ENCODE peak calls at places on chromosomes 6 and 20, in ten cellular contexts. L is NCI-H510A treated with DMSO at 0.1 percent for 48 hours; E is effector memory CD8-positive, alpha-beta T cell; P is kidney tubule cell; T is central memory CD4-positive, alpha-beta T cell; R is Daoy; Q is HT1080; B is HTR-8/SVneo; G is posterior vena cava; K is nephron progenitor cell. X is an unnamed sample.
A peak's percentile ranks its signal among the peaks of the same experiment; 100 is the strongest.

GRCh38 chr6:119280080-119280479 is 69.5 kb downstream of the MAN1A1 start:
- DNase-seq in E (no peak), T (no peak), G (no peak), L (no peak), K (no peak), R (no peak), P (no peak), Q (no peak), B (no peak), X (no peak)

GRCh38 chr6:90294989-90295853 is 1.4 kb downstream of the BACH2 start:
- DNase-seq in E (peak; percentile 71), G (peak; percentile 81), B (no peak), Q (peak; percentile 21), R (peak; percentile 45), P (peak; percentile 47), K (peak; percentile 57), T (peak; percentile 61), L (no peak), X (peak; percentile 28)

GRCh38 chr6:83097204-83097603 is 29.7 kb downstream of the DOP1A start:
- DNase-seq in T (no peak), G (no peak), K (no peak), L (no peak), B (no peak), R (no peak), E (no peak), Q (no peak), P (no peak), X (no peak)

GRCh38 chr6:79570129-79570801 is 33.0 kb upstream of the LCA5 start:
- DNase-seq in B (no peak), E (no peak), Q (peak; percentile 39), T (no peak), G (no peak), L (peak; percentile 38), K (no peak), R (peak; percentile 59), P (peak; percentile 76), X (peak; percentile 36)

GRCh38 chr6:134105903-134106302 is 53.5 kb upstream of the SLC2A12 start:
- DNase-seq in Q (no peak), E (no peak), L (peak; percentile 2), G (no peak), T (no peak), B (no peak), P (no peak), R (no peak), K (no peak), X (no peak)

GRCh38 chr6:53042112-53042511 is 23.1 kb upstream of the FBXO9 start:
- DNase-seq in T (no peak), L (no peak), K (no peak), Q (peak; percentile 90), P (peak; percentile 82), R (peak; percentile 85), B (peak; percentile 44), G (no peak), E (no peak), X (no peak)

GRCh38 chr6:161406633-161407032 is 132.8 kb upstream of the AGPAT4 start:
- DNase-seq in K (no peak), L (no peak), B (peak; percentile 42), P (peak; percentile 98), E (no peak), G (no peak), T (no peak), Q (peak; percentile 82), R (peak; percentile 87), X (no peak)

GRCh38 chr6:112665114-112665513 is 318.0 kb downstream of the RFPL4B start:
- DNase-seq in Q (no peak), P (no peak), G (no peak), B (no peak), T (no peak), E (no peak), R (no peak), K (no peak), L (no peak), X (no peak)

GRCh38 chr20:63105211-63106107 is 98.7 kb upstream of the BHLHE23 start:
- DNase-seq in P (no peak), B (no peak), K (no peak), G (peak; percentile 44), Q (no peak), R (no peak), T (no peak), L (no peak), E (no peak), X (no peak)

GRCh38 chr6:158023597-158023939 is 41.9 kb downstream of the SYNJ2 start:
- DNase-seq in R (no peak), P (no peak), K (no peak), L (no peak), G (no peak), T (no peak), E (no peak), B (no peak), Q (no peak), X (no peak)

GRCh38 chr6:90599151-90599550 is 12.3 kb upstream of the MAP3K7 start:
- DNase-seq in T (no peak), G (no peak), P (no peak), R (no peak), E (no peak), Q (no peak), L (no peak), K (no peak), B (no peak), X (no peak)

GRCh38 chr6:2890981-2891767 is 11.9 kb downstream of the SERPINB9 start:
- DNase-seq in L (no peak), B (no peak), P (no peak), E (no peak), Q (no peak), K (no peak), T (no peak), R (no peak), G (no peak), X (no peak)

GRCh38 chr6:135372758-135373157 is 124.8 kb downstream of the AHI1 start:
- DNase-seq in P (no peak), G (no peak), K (no peak), T (no peak), B (no peak), E (no peak), R (no peak), L (no peak), Q (peak; percentile 4), X (no peak)

GRCh38 chr6:137342607-137343186 is 123.5 kb upstream of the IFNGR1 start:
- DNase-seq in G (no peak), R (peak; percentile 19), Q (no peak), T (no peak), E (no peak), B (no peak), L (no peak), P (no peak), K (no peak), X (peak; percentile 8)

GRCh38 chr20:5119143-5119434 is 669 bp downstream of the PCNA start:
- DNase-seq in G (no peak), T (no peak), B (no peak), R (no peak), L (no peak), Q (no peak), P (no peak), K (no peak), E (no peak), X (no peak)

GRCh38 chr6:112086744-112087135 is 542 bp downstream of the TUBE1 start:
- DNase-seq in G (no peak), L (peak; percentile 8), R (peak; percentile 24), Q (peak; percentile 56), E (no peak), P (peak; percentile 65), B (peak; percentile 45), K (no peak), T (no peak), X (peak; percentile 15)

GRCh38 chr6:40734607-40735006 is 147.4 kb upstream of the LRFN2 start:
- DNase-seq in B (no peak), E (no peak), K (no peak), P (no peak), L (no peak), R (no peak), T (no peak), G (peak; percentile 0), Q (no peak), X (no peak)

GRCh38 chr6:56683882-56684281 is 41.2 kb upstream of the DST start:
- DNase-seq in L (peak; percentile 81), Q (peak; percentile 81), P (peak; percentile 91), T (no peak), K (no peak), B (peak; percentile 32), R (peak; percentile 85), G (no peak), E (no peak), X (no peak)

GRCh38 chr6:34055223-34055933 is 90.5 kb downstream of the GRM4 start:
- DNase-seq in T (peak; percentile 39), Q (peak; percentile 64), R (peak; percentile 83), E (peak; percentile 45), G (no peak), P (peak; percentile 57), K (peak; percentile 86), B (peak; percentile 84), L (peak; percentile 86), X (peak; percentile 53)

GRCh38 chr20:35942243-35942642 is 12.1 kb downstream of the SCAND1 start:
- DNase-seq in Q (no peak), R (no peak), K (no peak), E (no peak), P (no peak), G (no peak), B (no peak), L (no peak), T (no peak), X (no peak)

GRCh38 chr6:30481213-30481964 is 7.9 kb upstream of the HLA-E start:
- DNase-seq in E (no peak), G (no peak), T (no peak), Q (no peak), B (no peak), R (peak; percentile 27), L (no peak), K (peak; percentile 37), P (no peak), X (no peak)

GRCh38 chr6:109421184-109421583 is 19.2 kb downstream of the PPIL6 start:
- DNase-seq in E (no peak), T (no peak), P (no peak), R (no peak), B (no peak), L (no peak), Q (no peak), K (no peak), G (no peak), X (no peak)

GRCh38 chr20:4633379-4633778 is 88.3 kb upstream of the PRND start:
- DNase-seq in E (no peak), T (no peak), B (no peak), R (no peak), G (no peak), L (no peak), Q (no peak), P (no peak), K (no peak), X (no peak)

GRCh38 chr6:149696904-149697303 is 21.0 kb downstream of the LATS1 start:
- DNase-seq in L (no peak), K (no peak), E (no peak), R (no peak), G (no peak), T (no peak), B (peak; percentile 27), Q (no peak), P (no peak), X (no peak)

GRCh38 chr6:74182992-74183391 is 487.0 kb downstream of the CD109 start:
- DNase-seq in G (no peak), B (no peak), L (peak; percentile 62), T (no peak), R (no peak), Q (no peak), E (no peak), P (no peak), K (no peak), X (peak; percentile 83)

GRCh38 chr6:166365806-166366205 is 16.9 kb downstream of the MPC1 start:
- DNase-seq in K (no peak), G (no peak), R (no peak), T (no peak), L (no peak), B (no peak), Q (no peak), E (no peak), P (no peak), X (no peak)

GRCh38 chr20:50191065-50191565 is 485 bp downstream of the CEBPB start:
- DNase-seq in L (peak; percentile 52), P (peak; percentile 74), B (no peak), R (peak; percentile 61), Q (no peak), E (peak; percentile 44), K (no peak), T (peak; percentile 56), G (peak; percentile 93), X (peak; percentile 38)

GRCh38 chr6:149076355-149076734 is 241.2 kb upstream of the TAB2 start:
- DNase-seq in L (no peak), G (no peak), K (no peak), Q (no peak), E (no peak), R (no peak), B (no peak), P (no peak), T (no peak), X (no peak)